ENCODE peak calls at places on chromosomes 7 and 10, in four cellular contexts. M is GM12891, R is K562, K is HL-60. Z is an unnamed sample.
A peak's percentile ranks its signal among the peaks of the same experiment; 100 is the strongest.

GRCh38 chr7:99021941-99022560 is 121.9 kb downstream of the SMURF1 start:
- DNase-seq in M (no peak), R (no peak), K (no peak), Z (no peak)

GRCh38 chr7:117393781-117394180 is 33.5 kb downstream of the ASZ1 start:
- DNase-seq in M (no peak), R (no peak), K (no peak), Z (no peak)

GRCh38 chr10:651700-652099 is 37.8 kb downstream of the DIP2C start:
- DNase-seq in M (no peak), R (no peak), K (no peak), Z (no peak)

GRCh38 chr7:158396301-158396905 is 191.2 kb downstream of the PTPRN2 start:
- DNase-seq in M (no peak), R (no peak), K (no peak), Z (no peak)

GRCh38 chr10:62831346-62831745 is 15.2 kb upstream of the EGR2 start:
- DNase-seq in M (no peak), R (no peak), K (no peak), Z (no peak)

GRCh38 chr10:76621886-76622620 is 1015.6 kb downstream of the KCNMA1 start:
- DNase-seq in M (no peak), R (no peak), K (no peak), Z (no peak)

GRCh38 chr7:139111885-139112284 is 2.4 kb upstream of the ZC3HAV1 start:
- DNase-seq in M (no peak), R (no peak), K (no peak), Z (no peak)

GRCh38 chr7:32658034-32658944 is 163.0 kb downstream of the AVL9 start:
- DNase-seq in M (no peak), R (peak; percentile 12), K (no peak), Z (no peak)

GRCh38 chr10:368579-369255 is 233.5 kb downstream of the ZMYND11 start:
- DNase-seq in M (no peak), R (no peak), K (no peak), Z (no peak)

GRCh38 chr10:131982185-131982756 is 548 bp upstream of the BNIP3 start:
- DNase-seq in M (peak; percentile 52), R (no peak), K (no peak), Z (no peak)

GRCh38 chr7:130961128-130961601 is 227.2 kb upstream of the KLF14 start:
- DNase-seq in M (peak; percentile 28), R (no peak), K (peak; percentile 75), Z (peak; percentile 98)

GRCh38 chr10:87092861-87093460 is 1.7 kb downstream of the GLUD1 start:
- DNase-seq in M (no peak), R (no peak), K (peak; percentile 12), Z (peak; percentile 42)

GRCh38 chr7:57179776-57180415 is 47.7 kb upstream of the ZNF479 start:
- DNase-seq in M (no peak), R (no peak), K (no peak), Z (no peak)

GRCh38 chr7:112866424-112866823 is 76.2 kb upstream of the TMEM168 start:
- DNase-seq in M (peak; percentile 7), R (no peak), K (no peak), Z (peak; percentile 40)

GRCh38 chr7:130063036-130063435 is 7.3 kb upstream of the KLHDC10 start:
- DNase-seq in M (no peak), R (peak; percentile 52), K (peak; percentile 57), Z (no peak)

GRCh38 chr7:32785365-32785764 is 106.2 kb downstream of the KBTBD2 start:
- DNase-seq in M (no peak), R (no peak), K (no peak), Z (no peak)

GRCh38 chr7:99011706-99012404 is 132.1 kb downstream of the SMURF1 start:
- DNase-seq in M (no peak), R (no peak), K (no peak), Z (no peak)

GRCh38 chr10:48605786-48606529 is 1.1 kb upstream of the ARHGAP22 start:
- DNase-seq in M (no peak), R (no peak), K (no peak), Z (no peak)

GRCh38 chr10:48607356-48608278 is 2.7 kb upstream of the ARHGAP22 start:
- DNase-seq in M (no peak), R (no peak), K (no peak), Z (no peak)

GRCh38 chr10:48605264-48605615 is 367 bp upstream of the ARHGAP22 start:
- DNase-seq in M (no peak), R (no peak), K (no peak), Z (no peak)

GRCh38 chr10:48608279-48608681 is 3.4 kb upstream of the ARHGAP22 start:
- DNase-seq in M (peak; percentile 67), R (peak; percentile 77), K (peak; percentile 39), Z (peak; percentile 48)

DNA sequence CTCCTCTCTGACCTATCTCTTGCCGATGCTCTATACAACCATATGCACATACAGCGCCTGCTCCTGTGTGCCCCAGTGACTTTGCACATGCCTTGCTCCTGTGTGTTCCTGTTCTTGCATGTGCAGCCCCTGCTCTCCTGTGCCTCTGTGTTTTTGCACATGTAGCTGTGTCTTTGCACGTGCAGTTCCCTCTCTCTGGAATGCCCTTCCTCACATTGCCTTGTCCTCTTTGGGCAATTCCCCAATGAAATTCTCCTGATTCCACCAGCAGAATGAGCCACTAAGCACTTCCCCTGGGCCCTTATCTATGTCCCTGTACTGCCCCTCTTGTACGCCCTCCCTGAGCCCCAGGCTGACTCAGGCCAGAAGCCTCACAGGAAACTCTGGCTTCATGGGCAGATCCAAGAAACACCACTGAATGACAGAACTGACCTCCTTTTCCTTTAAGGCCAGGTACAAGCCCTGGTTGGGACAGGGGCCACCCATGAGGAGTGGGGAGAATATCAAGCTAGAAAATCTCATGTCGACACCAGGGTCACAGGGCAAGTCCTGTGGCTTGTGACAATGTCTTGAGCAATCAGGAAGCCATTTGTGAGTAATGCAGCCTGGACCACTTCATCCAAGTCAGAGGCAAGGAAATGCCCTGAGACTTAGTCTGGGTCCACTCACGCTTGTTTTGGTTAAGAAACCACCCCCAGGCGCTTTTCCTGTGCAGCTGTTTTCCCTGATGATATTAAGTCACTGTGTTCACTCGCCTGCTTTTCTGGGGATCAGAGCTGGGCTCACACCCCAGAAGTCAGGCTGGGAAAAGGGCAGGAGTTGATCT is 1.9 kb upstream of the ARHGAP22 start:
- DNase-seq in M (no peak), R (no peak), K (peak; percentile 57), Z (no peak)
- TF ChIP-seq SPI1 in M (no peak), R (no peak), K (no peak), Z (no peak)

GRCh38 chr10:2858452-2858851 is 208.9 kb upstream of the PFKP start:
- DNase-seq in M (no peak), R (no peak), K (no peak), Z (no peak)
- TF ChIP-seq SPI1 in M (no peak), R (no peak), K (no peak), Z (no peak)

DNA sequence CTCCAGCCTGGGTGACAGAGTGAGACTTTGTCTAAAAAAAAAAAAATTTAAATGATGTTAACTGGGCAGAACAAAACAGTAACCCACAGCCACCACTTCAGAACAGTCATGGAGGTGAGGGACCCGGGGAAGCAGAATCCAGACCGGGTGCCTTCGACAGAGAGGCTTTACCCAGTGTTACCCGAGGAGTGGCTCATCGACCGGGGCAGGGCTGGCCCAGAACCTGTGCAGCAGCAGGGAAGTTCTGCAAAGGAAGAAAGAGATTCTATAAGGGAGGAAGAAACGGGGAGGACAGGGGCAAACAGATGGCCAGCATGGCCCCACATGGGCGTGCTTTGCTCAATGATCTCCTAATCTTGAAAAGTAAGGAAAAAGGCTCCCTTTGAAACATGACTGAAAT is 26.0 kb upstream of the UBE3C start:
- DNase-seq in M (no peak), R (no peak), K (no peak), Z (no peak)
- TF ChIP-seq SPI1 in M (no peak), R (no peak), K (no peak), Z (no peak)

DNA sequence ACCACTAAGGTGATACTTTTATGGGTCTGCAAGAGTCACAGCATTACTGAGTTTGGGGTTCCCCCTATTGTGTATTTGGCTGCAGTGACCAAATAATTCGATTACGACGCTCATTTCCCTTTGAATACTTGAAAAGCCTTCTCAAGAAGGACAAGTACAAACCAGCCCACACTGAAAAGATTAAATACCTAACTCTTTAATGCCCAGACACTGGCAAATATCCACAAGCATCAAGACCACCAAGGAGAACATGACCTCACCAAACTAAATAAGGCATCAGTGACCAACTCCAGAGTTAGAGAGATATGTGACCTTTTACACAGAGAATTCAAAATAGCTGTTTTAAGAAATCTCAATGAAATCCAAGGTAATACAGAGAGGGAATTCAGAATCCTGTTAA is 31.8 kb upstream of the SFTPD start:
- DNase-seq in M (no peak), R (no peak), K (no peak), Z (no peak)
- TF ChIP-seq SPI1 in M (no peak), R (no peak), K (no peak), Z (no peak)

GRCh38 chr7:336810-337566 is 47.0 kb downstream of the FOXL3 start:
- DNase-seq in M (no peak), R (no peak), K (no peak), Z (no peak)
- TF ChIP-seq SPI1 in M (no peak), R (no peak), K (no peak), Z (no peak)

GRCh38 chr10:130576427-130576826 is 440.2 kb downstream of the GLRX3 start:
- DNase-seq in M (no peak), R (no peak), K (no peak), Z (no peak)
- TF ChIP-seq SPI1 in M (no peak), R (no peak), K (no peak), Z (no peak)

DNA sequence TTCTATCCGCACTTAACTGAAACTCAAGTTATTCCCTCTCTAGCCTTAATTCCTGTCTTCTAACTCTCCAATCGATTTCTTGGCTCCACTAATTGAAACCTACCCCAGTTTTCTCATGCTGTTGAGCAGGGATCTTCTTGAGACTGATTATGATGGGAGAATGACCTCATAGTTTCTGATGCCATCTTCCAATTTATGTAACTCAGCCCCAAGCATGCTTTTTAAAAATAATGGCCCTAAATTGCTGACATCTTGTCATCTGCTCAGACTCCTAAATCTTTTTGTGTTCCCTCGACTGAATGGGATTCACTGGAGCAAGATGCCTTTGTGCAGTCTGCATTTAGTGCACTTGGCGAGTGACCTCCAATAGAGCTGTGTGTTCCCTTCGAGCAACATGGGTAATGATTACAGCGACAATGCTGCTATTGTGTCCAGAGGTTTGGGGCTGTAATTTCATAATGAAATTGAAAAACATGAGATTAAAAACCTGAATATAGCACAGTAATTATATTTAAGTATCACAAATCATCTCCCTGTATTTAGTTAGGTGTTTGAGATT is 192.7 kb downstream of the AUTS2 start:
- DNase-seq in M (no peak), R (no peak), K (no peak), Z (no peak)
- TF ChIP-seq SPI1 in M (no peak), R (no peak), K (no peak), Z (no peak)

DNA sequence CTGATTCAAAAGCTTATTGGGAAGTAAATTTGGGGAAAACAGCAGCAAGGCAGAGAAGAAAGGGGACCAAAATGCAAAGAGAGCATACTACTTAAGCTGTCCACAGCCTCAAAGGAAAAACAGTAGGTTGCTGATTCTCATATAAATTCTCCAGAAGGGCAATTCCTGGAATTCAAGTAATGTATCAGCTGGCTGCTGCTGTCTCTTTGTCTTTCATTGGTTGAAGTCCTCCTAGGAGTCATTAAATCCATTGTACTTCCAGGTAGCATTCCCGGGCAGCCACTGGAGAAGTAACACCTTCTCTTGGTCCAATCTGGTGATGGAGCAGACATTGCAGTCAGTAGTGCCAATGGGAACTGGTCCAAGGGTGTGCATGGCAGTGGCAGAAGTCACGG is 22.7 kb downstream of the BET1 start:
- DNase-seq in M (no peak), R (no peak), K (no peak), Z (no peak)
- TF ChIP-seq SPI1 in M (no peak), R (no peak), K (no peak), Z (no peak)

Z was measured in GM12878.